ENCODE peak calls at places on chromosomes 4 and X, in four cellular contexts. W is AG09309, D is GM20000, T is fibroblast of villous mesenchyme. F is an unnamed sample.

GRCh38 chrX:7927259-7928167 is at the start of gene PNPLA4:
- DNase-seq in W (peak; percentile 8), D (peak; percentile 76), T (peak; percentile 66), F (peak; percentile 80)

GRCh38 chr4:76096076-76096475 is 21.6 kb downstream of the ART3 start:
- DNase-seq in W (no peak), D (no peak), T (no peak), F (no peak)

GRCh38 chr4:8400641-8401325 is 39.7 kb downstream of the ACOX3 start:
- DNase-seq in W (no peak), D (no peak), T (no peak), F (peak; percentile 41)

GRCh38 chr4:138643827-138644226 is 371.8 kb upstream of the NOCT start:
- DNase-seq in W (peak; percentile 46), D (no peak), T (peak; percentile 34), F (no peak)

GRCh38 chrX:70176938-70177533 is at the start of gene DGAT2L6:
- DNase-seq in W (no peak), D (peak; percentile 7), T (no peak), F (peak; percentile 9)

GRCh38 chr4:128737098-128737513 is 72.4 kb upstream of the JADE1 start:
- DNase-seq in W (no peak), D (no peak), T (peak; percentile 28), F (no peak)

GRCh38 chrX:93637591-93637990 is 35.8 kb downstream of the NAP1L3 start:
- DNase-seq in W (no peak), D (no peak), T (no peak), F (no peak)

GRCh38 chrX:3771756-3772155 is 58.3 kb upstream of the PRKX start:
- DNase-seq in W (no peak), D (no peak), T (no peak), F (no peak)

GRCh38 chrX:133434197-133434820 is 19.0 kb upstream of the GPC4 start:
- DNase-seq in W (no peak), D (no peak), T (no peak), F (no peak)

GRCh38 chrX:3216581-3216980 is 129.9 kb downstream of the MXRA5 start:
- DNase-seq in W (no peak), D (no peak), T (no peak), F (no peak)

GRCh38 chrX:1932231-1932630 is 317.4 kb downstream of the ASMT start:
- DNase-seq in W (peak; percentile 54), D (no peak), T (no peak), F (peak; percentile 43)

GRCh38 chrX:151697537-151697936 is 2.3 kb downstream of the PRRG3 start:
- DNase-seq in W (peak; percentile 75), D (no peak), T (peak; percentile 3), F (peak; percentile 2)

GRCh38 chr4:112521123-112522116 is 5.4 kb upstream of the NEUROG2 start:
- DNase-seq in W (no peak), D (peak; percentile 38), T (no peak), F (no peak)

GRCh38 chrX:10769696-10770619 is 149.6 kb upstream of the MID1 start:
- DNase-seq in W (no peak), D (no peak), T (peak; percentile 21), F (peak; percentile 62)

GRCh38 chr4:75653845-75654503 is 19.2 kb downstream of the G3BP2 start:
- DNase-seq in W (no peak), D (no peak), T (peak; percentile 45), F (peak; percentile 65)

GRCh38 chr4:2786152-2786671 is 6.7 kb upstream of the SH3BP2 start:
- DNase-seq in W (no peak), D (peak; percentile 70), T (no peak), F (no peak)

GRCh38 chrX:116413273-116413672 is 23.1 kb upstream of the SLC6A14 start:
- DNase-seq in W (no peak), D (no peak), T (no peak), F (no peak)

GRCh38 chr4:52713456-52713937 is 37.7 kb downstream of the ERVMER34-1 start:
- DNase-seq in W (no peak), D (no peak), T (peak; percentile 19), F (peak; percentile 13)

GRCh38 chr4:181674315-181674714 is 568.9 kb upstream of the TENM3 start:
- DNase-seq in W (peak; percentile 86), D (no peak), T (peak; percentile 20), F (peak; percentile 82)

GRCh38 chrX:73268463-73268862 is 53.8 kb upstream of the NAP1L2 start:
- DNase-seq in W (no peak), D (no peak), T (no peak), F (no peak)

GRCh38 chr4:185772391-185773093 is 39.5 kb downstream of the SORBS2 start:
- DNase-seq in W (no peak), D (no peak), T (no peak), F (no peak)

GRCh38 chr4:86453044-86453501 is 93.2 kb upstream of the MAPK10 start:
- DNase-seq in W (no peak), D (no peak), T (peak; percentile 26), F (peak; percentile 31)

GRCh38 chr4:116501954-116502353 is 583.4 kb downstream of the TRAM1L1 start:
- DNase-seq in W (no peak), D (no peak), T (no peak), F (no peak)

GRCh38 chr4:71441186-71442169 is 102.7 kb downstream of the SLC4A4 start:
- DNase-seq in W (no peak), D (no peak), T (peak; percentile 18), F (peak; percentile 24)

GRCh38 chrX:72436010-72436409 is 130.3 kb upstream of the CITED1 start:
- DNase-seq in W (no peak), D (no peak), T (no peak), F (no peak)

GRCh38 chr4:1511441-1512041 is 105.3 kb upstream of the NKX1-1 start:
- DNase-seq in W (no peak), D (no peak), T (peak; percentile 22), F (peak; percentile 90)

GRCh38 chr4:138948918-138949317 is 66.7 kb upstream of the NOCT start:
- DNase-seq in W (no peak), D (no peak), T (no peak), F (no peak)

GRCh38 chr4:168831919-168832745 is 177.9 kb downstream of the CBR4 start:
- DNase-seq in W (no peak), D (peak; percentile 76), T (peak; percentile 86), F (peak; percentile 82)

GRCh38 chr4:16893141-16893571 is 5.3 kb downstream of the LDB2 start:
- DNase-seq in W (no peak), D (no peak), T (no peak), F (peak; percentile 46)

GRCh38 chrX:133302775-133303445 is 84.8 kb upstream of the TFDP3 start:
- DNase-seq in W (no peak), D (no peak), T (no peak), F (peak; percentile 62)

GRCh38 chr4:5701971-5702370 is 6.4 kb downstream of the EVC2 start:
- DNase-seq in W (no peak), D (no peak), T (no peak), F (no peak)

GRCh38 chr4:139665690-139666529 is at the start of gene MGST2:
- DNase-seq in W (peak; percentile 44), D (peak; percentile 66), T (peak; percentile 72), F (peak; percentile 84)

GRCh38 chrX:123878177-123878576 is 18.3 kb downstream of the XIAP start:
- DNase-seq in W (no peak), D (no peak), T (peak; percentile 73), F (peak; percentile 38)

GRCh38 chrX:153865685-153866084 is 20.3 kb downstream of the L1CAM start:
- DNase-seq in W (no peak), D (no peak), T (no peak), F (no peak)

GRCh38 chrX:72539822-72540221 is 32.8 kb downstream of the HDAC8 start:
- DNase-seq in W (no peak), D (no peak), T (no peak), F (peak; percentile 13)

GRCh38 chrX:131792356-131792749 is 230.7 kb upstream of the STK26 start:
- DNase-seq in W (peak; percentile 88), D (no peak), T (peak; percentile 97), F (no peak)

DNA sequence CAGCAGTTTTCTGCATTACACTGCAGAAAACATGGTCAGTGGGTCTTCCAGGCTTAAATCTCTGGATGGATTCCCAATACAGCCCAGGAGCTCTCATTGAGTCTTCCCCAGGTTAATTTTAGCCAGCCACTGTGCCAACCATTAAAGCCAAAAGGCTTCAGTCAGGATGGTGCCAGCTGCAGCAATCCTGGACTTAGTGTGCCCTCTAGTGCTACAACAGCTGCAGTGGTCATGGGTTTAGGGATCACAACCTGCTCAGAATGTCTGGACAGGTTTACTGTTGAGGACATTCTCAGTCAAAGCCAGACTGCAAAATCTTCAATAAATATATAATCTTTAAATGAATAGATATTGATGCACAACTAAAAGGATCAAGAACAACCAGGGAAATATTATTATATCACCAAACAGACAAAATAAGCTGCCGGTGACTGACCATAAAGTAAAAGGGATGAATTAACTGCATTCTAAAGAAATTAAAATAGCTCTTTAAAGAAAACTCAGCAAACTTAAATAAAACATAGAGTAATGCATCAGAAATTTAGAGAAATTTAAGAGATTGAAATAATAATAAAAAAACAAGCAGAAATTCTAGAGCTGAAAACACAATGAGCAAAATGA is 639.9 kb downstream of the SPOCK3 start:
- DNase-seq in W (no peak), D (peak; percentile 8), T (peak; percentile 10), F (peak; percentile 62)
- TF ChIP-seq CTCF in W (peak; percentile 47), D (peak; percentile 9), T (peak; percentile 50), F (peak; percentile 76)

GRCh38 chr4:81237791-81238190 is 22.8 kb upstream of the PRKG2 start:
- DNase-seq in W (no peak), D (no peak), T (no peak), F (no peak)
- TF ChIP-seq CTCF in W (no peak), D (no peak), T (no peak), F (no peak)

DNA sequence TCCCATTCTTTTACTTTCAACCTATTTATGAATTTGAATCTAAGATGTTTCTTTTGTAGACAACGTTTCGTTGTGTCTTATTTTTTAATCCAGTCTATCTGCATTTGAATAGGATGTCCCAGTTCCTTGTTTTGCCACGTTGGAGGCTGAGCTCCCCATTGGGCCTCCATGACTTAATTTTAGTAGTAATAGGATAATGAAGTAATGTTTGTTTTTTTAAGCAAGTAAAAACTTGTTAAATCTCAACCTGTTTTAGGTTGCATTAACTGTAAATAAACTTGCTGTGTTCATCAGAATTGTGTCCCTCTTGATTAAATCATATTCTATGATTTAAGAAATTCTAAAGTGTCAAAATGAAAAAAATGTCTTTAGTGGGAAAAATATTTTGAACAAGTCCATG is 25.3 kb downstream of the SLAIN2 start:
- DNase-seq in W (no peak), D (no peak), T (no peak), F (no peak)
- TF ChIP-seq CTCF in W (no peak), D (no peak), T (no peak), F (no peak)

GRCh38 chrX:47854474-47854873 is 17.8 kb downstream of the ZNF81 start:
- DNase-seq in W (no peak), D (no peak), T (peak; percentile 38), F (peak; percentile 55)
- TF ChIP-seq CTCF in W (peak; percentile 42), D (no peak), T (peak; percentile 56), F (peak; percentile 65)

GRCh38 chr4:123190176-123190575 is 206.4 kb upstream of the SPRY1 start:
- DNase-seq in W (no peak), D (no peak), T (no peak), F (no peak)
- TF ChIP-seq CTCF in W (no peak), D (no peak), T (no peak), F (no peak)

F was measured in choroid plexus epithelial cell.